ENCODE peak calls at places on chromosomes 7 and 10, in four cellular contexts. G, C, K and T are unnamed samples.

GRCh38 chr10:49094707-49095106 is 20.6 kb downstream of the VSTM4 start:
- DNase-seq in K (no peak), C (no peak), G (no peak), T (peak)

GRCh38 chr7:20113423-20114027 is 103.7 kb downstream of the MACC1 start:
- DNase-seq in G (peak), C (no peak), K (no peak), T (no peak)

GRCh38 chr10:74738052-74738451 is 88.3 kb upstream of the KAT6B start:
- DNase-seq in G (no peak), K (no peak), C (no peak), T (no peak)

GRCh38 chr10:15442056-15442455 is 71.0 kb upstream of the FAM171A1 start:
- DNase-seq in G (no peak), C (no peak), K (no peak), T (no peak)

GRCh38 chr10:69738858-69739435 is 62.8 kb upstream of the COL13A1 start:
- DNase-seq in C (no peak), G (no peak), K (no peak), T (no peak)

GRCh38 chr10:80199828-80200227 is 5.5 kb downstream of the ANXA11 start:
- DNase-seq in K (no peak), G (peak), C (peak), T (peak)

GRCh38 chr7:141074997-141075396 is 1.1 kb downstream of the TMEM178B start:
- DNase-seq in K (no peak), C (no peak), G (no peak), T (peak)

GRCh38 chr7:88401009-88401623 is 94.4 kb upstream of the STEAP4 start:
- DNase-seq in G (no peak), K (no peak), C (peak), T (peak)

GRCh38 chr10:78904196-78904595 is 164.6 kb upstream of the ZMIZ1 start:
- DNase-seq in C (no peak), K (no peak), G (no peak), T (no peak)

GRCh38 chr10:52615756-52616419 is 156.7 kb downstream of the MBL2 start:
- DNase-seq in K (no peak), G (no peak), C (no peak), T (no peak)

GRCh38 chr10:68154211-68154497 is 44.9 kb downstream of the MYPN start:
- DNase-seq in C (no peak), K (peak), G (peak), T (peak)

GRCh38 chr7:139583826-139584553 is 60.5 kb downstream of the CLEC2L start:
- DNase-seq in C (no peak), G (no peak), K (no peak), T (no peak)

GRCh38 chr7:108463613-108464012 is 7.4 kb upstream of the NRCAM start:
- DNase-seq in K (no peak), G (no peak), C (no peak), T (peak)

GRCh38 chr10:15571570-15571969 is 148.2 kb downstream of the ITGA8 start:
- DNase-seq in G (peak), C (peak), K (peak), T (peak)

GRCh38 chr10:60185426-60185825 is 204.2 kb downstream of the ANK3 start:
- DNase-seq in G (no peak), K (no peak), C (no peak), T (no peak)

GRCh38 chr10:84589526-84590205 is 261.3 kb downstream of the CCSER2 start:
- DNase-seq in G (no peak), K (no peak), C (no peak), T (no peak)

GRCh38 chr7:100826546-100827329 is 585 bp downstream of the EPHB4 start:
- DNase-seq in C (no peak), G (no peak), K (no peak), T (peak)

GRCh38 chr10:103145860-103146466 is 47.1 kb downstream of the NT5C2 start:
- DNase-seq in C (peak), G (no peak), K (peak), T (peak)

GRCh38 chr10:117533507-117534281 is 8.9 kb upstream of the EMX2 start:
- DNase-seq in K (no peak), G (no peak), C (no peak), T (peak)

GRCh38 chr7:98202367-98203195 is 8.7 kb upstream of the BHLHA15 start:
- DNase-seq in C (no peak), K (no peak), G (no peak), T (no peak)

GRCh38 chr10:27355918-27356573 is 115.4 kb upstream of the ACBD5 start:
- DNase-seq in C (no peak), G (no peak), K (no peak), T (no peak)

GRCh38 chr7:79142706-79143105 is 310.8 kb downstream of the MAGI2 start:
- DNase-seq in G (no peak), C (no peak), K (no peak), T (no peak)

GRCh38 chr10:21724020-21724589 is 190.1 kb downstream of the MLLT10 start:
- DNase-seq in K (peak), C (no peak), G (no peak), T (no peak)

GRCh38 chr10:128466831-128467371 is 340.7 kb upstream of the MKI67 start:
- DNase-seq in C (no peak), G (no peak), K (no peak), T (no peak)

GRCh38 chr7:66640802-66641525 is 12.3 kb downstream of the KCTD7 start:
- DNase-seq in C (peak), K (no peak), G (no peak), T (no peak)

GRCh38 chr10:124063736-124064135 is 29.7 kb downstream of the CHST15 start:
- DNase-seq in K (no peak), G (peak), C (peak), T (no peak)

GRCh38 chr7:31022726-31023125 is 29.4 kb upstream of the ADCYAP1R1 start:
- DNase-seq in K (no peak), G (no peak), C (no peak), T (no peak)

GRCh38 chr10:4046722-4047354 is 261.8 kb upstream of the KLF6 start:
- DNase-seq in G (no peak), C (no peak), K (no peak), T (peak)

GRCh38 chr10:34656676-34657075 is 158.4 kb downstream of the PARD3 start:
- DNase-seq in C (no peak), G (no peak), K (no peak), T (no peak)